ENCODE peak calls at places on chromosome 6, in ten cellular contexts. I is cardiac muscle cell; N is prostate gland; X is fibroblast of lung; S is substantia nigra; Y is A673; C is esophagus muscularis mucosa; U is RWPE1; Q is stomach; L is CD4-positive, CD25-positive, alpha-beta regulatory T cell. G is an unnamed sample.

GRCh38 chr6:85516168-85516567 is 66.3 kb downstream of the NT5E start:
- DNase-seq in N (no peak), L (no peak), Q (no peak), I (no peak), U (peak), C (no peak), S (no peak), Y (no peak), X (no peak), G (no peak)

GRCh38 chr6:135180458-135181332 is at the start of gene MYB:
- DNase-seq in L (peak), Y (peak), N (peak), S (peak), Q (peak), X (peak), I (peak), U (peak), C (no peak), G (no peak)

GRCh38 chr6:8102122-8102958 is at the start of gene EEF1E1:
- DNase-seq in U (peak), X (peak), L (peak), Y (peak), Q (peak), N (peak), C (peak), S (peak), I (peak), G (peak)

GRCh38 chr6:19879663-19880062 is 42.5 kb downstream of the ID4 start:
- DNase-seq in C (no peak), Y (no peak), S (no peak), U (no peak), I (no peak), N (no peak), Q (no peak), X (no peak), L (no peak), G (no peak)

GRCh38 chr6:104995989-104996617 is 39.2 kb downstream of the LIN28B start:
- DNase-seq in Q (no peak), C (no peak), U (peak), X (peak), N (peak), S (no peak), Y (peak), I (peak), L (no peak), G (no peak)

GRCh38 chr6:36731622-36732310 is 34.1 kb downstream of the RAB44 start:
- DNase-seq in Y (no peak), L (no peak), X (no peak), C (no peak), Q (no peak), S (no peak), N (no peak), U (no peak), I (no peak), G (no peak)

GRCh38 chr6:15453186-15453585 is 207.3 kb downstream of the JARID2 start:
- DNase-seq in N (no peak), L (no peak), S (no peak), Q (no peak), Y (no peak), X (no peak), C (no peak), I (no peak), U (no peak), G (no peak)

GRCh38 chr6:146770965-146771735 is 172.4 kb downstream of the ADGB start:
- DNase-seq in I (no peak), S (no peak), X (no peak), N (no peak), Q (no peak), C (no peak), L (no peak), Y (no peak), U (no peak), G (no peak)

GRCh38 chr6:107809966-107810365 is 14.1 kb downstream of the SCML4 start:
- DNase-seq in C (peak), X (no peak), Q (no peak), N (no peak), U (no peak), S (no peak), I (no peak), L (no peak), Y (no peak), G (no peak)

GRCh38 chr6:12371151-12371550 is 81.0 kb downstream of the EDN1 start:
- DNase-seq in X (no peak), I (no peak), S (no peak), Y (no peak), U (no peak), C (no peak), N (no peak), Q (no peak), L (no peak), G (no peak)

GRCh38 chr6:12367412-12367811 is 77.3 kb downstream of the EDN1 start:
- DNase-seq in Q (no peak), I (no peak), U (no peak), Y (no peak), X (no peak), C (no peak), L (no peak), S (no peak), N (no peak), G (no peak)

GRCh38 chr6:12371641-12372146 is 81.5 kb downstream of the EDN1 start:
- DNase-seq in I (no peak), Q (no peak), Y (no peak), C (no peak), S (no peak), X (no peak), N (no peak), U (peak), L (no peak), G (no peak)

GRCh38 chr6:12369355-12369754 is 79.2 kb downstream of the EDN1 start:
- DNase-seq in Q (no peak), U (no peak), X (no peak), N (no peak), L (no peak), C (no peak), I (no peak), S (no peak), Y (no peak), G (no peak)

DNA sequence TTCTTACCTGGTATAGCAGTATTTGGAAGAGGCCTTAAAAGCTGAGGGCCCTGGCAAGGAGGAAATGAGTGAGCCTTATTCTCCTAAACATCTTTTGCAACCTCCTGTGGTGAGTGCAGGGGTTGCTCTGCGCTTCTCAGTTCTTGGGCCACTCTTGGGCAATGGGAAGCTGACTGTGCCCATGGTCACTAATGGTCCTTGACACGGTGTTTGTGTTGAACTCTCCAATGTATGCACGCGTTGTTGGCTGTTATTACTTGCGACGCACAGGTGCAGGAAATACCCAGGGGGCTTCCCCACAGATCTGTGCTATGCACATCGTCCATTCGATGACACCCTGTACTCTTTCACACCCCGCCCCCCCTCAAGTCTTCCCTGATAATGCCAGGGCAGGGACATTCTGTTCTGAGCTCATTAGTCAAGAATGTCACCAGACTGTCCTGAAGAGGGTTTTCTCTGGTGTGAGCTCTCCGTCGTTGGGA is 79.7 kb downstream of the EDN1 start:
- DNase-seq in L (no peak), Q (no peak), X (no peak), Y (no peak), I (no peak), U (no peak), N (no peak), C (no peak), S (no peak), G (no peak)
- H3K27ac ChIP-seq in L (no peak), Q (peak), X (no peak), Y (no peak), I (no peak), U (no peak), N (no peak), C (no peak), S (no peak), G (no peak)

DNA sequence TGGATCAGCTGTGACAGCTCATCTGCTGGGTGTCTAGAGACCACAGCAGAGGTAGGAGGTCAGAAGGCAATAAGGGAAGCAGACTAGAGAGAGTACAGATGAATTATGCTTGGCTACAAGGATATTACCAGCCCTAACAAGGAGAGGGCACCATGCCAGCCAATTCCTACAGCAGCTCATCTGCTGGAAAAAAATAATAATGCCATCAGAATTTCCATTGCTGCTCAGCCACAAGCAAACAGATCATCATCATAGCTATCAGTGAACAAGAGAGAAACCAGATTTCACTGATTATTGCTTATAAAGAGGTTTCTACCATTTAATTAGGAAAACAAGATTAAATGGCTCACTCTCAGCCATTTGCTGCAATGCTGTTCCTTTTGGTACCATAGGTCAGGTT is 66.5 kb downstream of the PSMG4 start:
- DNase-seq in S (no peak), X (peak), N (no peak), I (no peak), L (no peak), Y (no peak), U (no peak), C (no peak), Q (no peak), G (no peak)
- H3K27ac ChIP-seq in S (peak), X (no peak), N (no peak), I (no peak), L (no peak), Y (no peak), U (no peak), C (peak), Q (peak), G (no peak)

DNA sequence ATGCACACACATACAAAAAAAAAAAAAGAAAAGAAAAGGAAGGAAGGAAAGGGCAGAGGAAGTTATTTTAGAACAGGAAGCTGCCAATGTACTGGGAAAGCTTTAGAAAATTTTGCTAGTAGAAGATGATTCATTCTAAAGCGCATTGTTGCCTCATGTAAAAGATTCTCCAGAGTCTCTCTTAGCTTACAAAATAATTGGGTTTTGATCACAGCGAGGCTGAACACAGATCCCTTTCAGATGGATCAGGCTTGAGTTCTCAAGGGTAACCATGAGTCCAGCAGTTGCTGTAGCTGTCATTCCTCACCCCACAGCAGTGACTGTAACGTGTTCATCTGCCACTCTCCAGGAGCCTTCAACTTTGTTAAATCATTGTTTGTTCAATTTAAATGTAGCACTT is 81.9 kb downstream of the PHACTR2 start:
- DNase-seq in N (no peak), Q (no peak), L (no peak), X (no peak), Y (peak), I (no peak), C (no peak), S (no peak), U (no peak), G (no peak)
- H3K27ac ChIP-seq in N (no peak), Q (peak), L (no peak), X (no peak), Y (no peak), I (no peak), C (no peak), S (no peak), U (no peak), G (no peak)

DNA sequence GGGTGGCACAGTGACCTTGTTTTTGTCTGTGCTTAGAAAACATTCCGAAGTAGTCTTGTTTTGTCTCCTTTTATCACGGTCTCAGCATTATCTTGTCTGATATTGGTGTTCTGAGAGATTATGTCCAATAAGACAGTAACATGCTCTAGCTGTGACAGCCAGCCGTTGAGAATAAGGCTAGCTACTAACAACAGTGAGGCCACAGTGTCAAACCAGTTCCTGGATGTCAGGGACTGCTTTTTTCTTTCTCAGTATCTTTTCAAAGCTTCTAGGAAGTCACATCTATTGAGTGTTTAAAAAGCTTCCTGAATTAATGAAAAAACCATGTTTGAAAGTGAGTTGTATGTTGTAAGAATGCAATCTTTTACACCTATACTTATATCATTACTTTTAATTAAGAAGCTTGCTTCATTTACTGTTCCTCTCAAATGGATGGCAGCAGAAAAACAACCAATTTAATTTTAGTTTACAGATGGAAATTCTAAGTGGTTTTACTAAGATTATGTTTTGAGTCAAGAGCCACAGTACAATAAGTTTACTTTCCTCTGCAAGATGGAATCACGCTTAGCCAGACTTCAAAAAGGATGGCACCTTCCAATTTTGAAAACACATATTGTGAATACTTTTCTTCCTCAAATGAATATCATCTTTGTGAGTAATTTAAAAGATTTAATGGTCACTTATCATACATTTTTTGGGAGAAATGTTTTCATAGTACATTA is 53.1 kb downstream of the MAP3K7 start:
- DNase-seq in U (no peak), S (no peak), N (no peak), Y (no peak), Q (no peak), C (no peak), L (no peak), I (no peak), X (no peak), G (no peak)
- H3K27ac ChIP-seq in U (no peak), S (no peak), N (no peak), Y (no peak), Q (no peak), C (no peak), L (no peak), I (peak), X (no peak), G (no peak)

G was measured in caudate nucleus.